ENCODE peak calls at places on chromosomes 12 and 14, in seven cellular contexts. V is aorta; Q is AML-193; N is activated CD4-positive, alpha-beta T cell treated with anti-CD3 and anti-CD28 coated beads, Interleukin-2, amount 50 U/mL, for 4 hours; Y is foreskin melanocyte; Z is left colon; O is OCI-M1. I is an unnamed sample.

GRCh38 chr12:123516221-123516780 is 17.2 kb downstream of the RILPL1 start:
- DNase-seq in Q (no peak), Z (no peak), O (no peak), Y (no peak), N (no peak), V (no peak), I (no peak)

GRCh38 chr12:51244269-51244668 is 5.6 kb downstream of the DAZAP2 start:
- DNase-seq in Q (no peak), Z (no peak), N (no peak), O (no peak), Y (no peak), V (no peak), I (no peak)

GRCh38 chr12:50598321-50598862 is 93.6 kb downstream of the DIP2B start:
- DNase-seq in Q (no peak), N (no peak), Z (no peak), V (no peak), O (no peak), Y (peak; percentile 57), I (no peak)

GRCh38 chr14:28142400-28143015 is 624.1 kb upstream of the FOXG1 start:
- DNase-seq in N (no peak), V (no peak), Q (no peak), Z (no peak), O (peak; percentile 64), Y (no peak), I (no peak)

GRCh38 chr14:92813201-92813600 is 19.1 kb downstream of the GOLGA5 start:
- DNase-seq in Q (no peak), O (no peak), Y (peak; percentile 80), V (no peak), N (no peak), Z (no peak), I (no peak)

GRCh38 chr14:57390806-57391562 is 598 bp downstream of the NAA30 start:
- DNase-seq in O (peak; percentile 60), Q (no peak), N (peak; percentile 13), Y (no peak), Z (peak; percentile 30), V (peak; percentile 56), I (peak; percentile 52)

GRCh38 chr12:116303929-116304328 is 26.4 kb upstream of the MED13L start:
- DNase-seq in N (no peak), Z (no peak), Q (peak; percentile 80), Y (no peak), V (no peak), O (peak; percentile 14), I (no peak)

GRCh38 chr14:79564371-79564770 is 646.9 kb downstream of the DIO2 start:
- DNase-seq in Q (no peak), N (no peak), Z (no peak), O (no peak), V (no peak), Y (no peak), I (no peak)

GRCh38 chr12:6083606-6084005 is 40.9 kb downstream of the VWF start:
- DNase-seq in V (no peak), O (no peak), Q (no peak), Y (no peak), Z (no peak), N (no peak), I (no peak)

GRCh38 chr12:65830305-65830704 is 6.0 kb downstream of the HMGA2 start:
- DNase-seq in N (no peak), Y (no peak), O (no peak), Q (no peak), V (no peak), Z (no peak), I (no peak)

GRCh38 chr12:76158518-76159321 is 74.2 kb upstream of the NAP1L1 start:
- DNase-seq in Z (peak; percentile 34), O (peak; percentile 93), Q (peak; percentile 14), N (peak; percentile 52), V (peak; percentile 56), Y (peak; percentile 38), I (peak; percentile 81)

GRCh38 chr14:65252471-65253255 is 150.3 kb upstream of the MAX start:
- DNase-seq in N (no peak), O (no peak), Z (no peak), V (no peak), Y (no peak), Q (no peak), I (no peak)

GRCh38 chr14:102828201-102828600 is 51.0 kb downstream of the TRAF3 start:
- DNase-seq in V (no peak), O (peak; percentile 76), Q (no peak), Y (no peak), Z (no peak), N (no peak), I (no peak)

GRCh38 chr12:42757735-42758134 is 168.2 kb upstream of the PRICKLE1 start:
- DNase-seq in Z (no peak), O (no peak), V (no peak), Y (no peak), N (no peak), Q (no peak), I (no peak)

GRCh38 chr14:102731871-102732800 is 45.1 kb upstream of the TRAF3 start:
- DNase-seq in O (no peak), N (no peak), Z (no peak), Q (no peak), Y (no peak), V (no peak), I (no peak)

GRCh38 chr12:112303004-112303403 is 79.2 kb downstream of the HECTD4 start:
- DNase-seq in Z (no peak), O (no peak), Q (no peak), N (peak; percentile 29), V (no peak), Y (no peak), I (peak; percentile 49)

I was measured in stimulated activated naive CD8-positive, alpha-beta T cell treated with anti-CD3 and anti-CD28 coated beads, Interleukin-15, Interleukin-2, amounts not matched to agents 100 U/mL and 50 U/mL, for 24 hours.